ENCODE peak calls at places on chromosomes 6 and 20, in eight cellular contexts. X is HFFc6; A is central memory CD4-positive, alpha-beta T cell; R is skeletal muscle cell; K is GM04504; T is HS-27A; I is GM12865; Q is CD8-positive, alpha-beta memory T cell. N is an unnamed sample.

GRCh38 chr20:10924628-10925266 is 250.9 kb upstream of the JAG1 start:
- DNase-seq in K (peak; percentile 58), T (no peak), I (no peak), Q (no peak), X (peak; percentile 42), A (no peak), R (peak; percentile 93), N (peak; percentile 84)

GRCh38 chr20:50855498-50856474 is 60.9 kb downstream of the BCAS4 start:
- DNase-seq in X (peak; percentile 35), R (no peak), I (no peak), Q (no peak), A (no peak), K (no peak), T (no peak), N (no peak)

GRCh38 chr20:40991181-40991889 is 37.3 kb upstream of the TOP1 start:
- DNase-seq in K (no peak), R (no peak), A (no peak), T (no peak), X (no peak), I (peak; percentile 98), Q (peak; percentile 18), N (no peak)

GRCh38 chr20:41205313-41205712 is 68.0 kb downstream of the PLCG1 start:
- DNase-seq in T (no peak), Q (no peak), I (no peak), K (no peak), X (no peak), R (no peak), A (no peak), N (no peak)

GRCh38 chr6:159017757-159018559 is 18.0 kb upstream of the RSPH3 start:
- DNase-seq in Q (no peak), T (no peak), I (no peak), A (no peak), K (no peak), X (no peak), R (no peak), N (no peak)

GRCh38 chr20:19913927-19914614 is 103.1 kb upstream of the NAA20 start:
- DNase-seq in T (no peak), K (no peak), I (peak; percentile 66), R (no peak), Q (no peak), X (no peak), A (no peak), N (no peak)

GRCh38 chr6:18214003-18214402 is 50.3 kb downstream of the DEK start:
- DNase-seq in K (no peak), T (no peak), A (no peak), X (no peak), R (no peak), I (peak; percentile 71), Q (no peak), N (no peak)

GRCh38 chr20:16446246-16446645 is 127.0 kb downstream of the KIF16B start:
- DNase-seq in R (no peak), X (no peak), A (no peak), T (no peak), I (no peak), K (no peak), Q (no peak), N (no peak)

GRCh38 chr6:168368063-168368835 is 48.7 kb upstream of the DACT2 start:
- DNase-seq in X (no peak), Q (no peak), T (no peak), A (no peak), R (no peak), K (no peak), I (no peak), N (no peak)

GRCh38 chr6:157679605-157680580 is 143.2 kb upstream of the SNX9 start:
- DNase-seq in A (no peak), T (no peak), I (peak; percentile 14), Q (no peak), R (no peak), X (peak; percentile 4), K (no peak), N (no peak)